ENCODE peak calls at places on chromosomes 4 and X, in four cellular contexts. S, C, T and V are unnamed samples.

GRCh38 chr4:36322921-36323354 is 41.5 kb downstream of the DTHD1 start:
- DNase-seq in S (no peak), C (peak), T (no peak), V (no peak)

GRCh38 chrX:50158616-50159015 is 42.2 kb downstream of the AKAP4 start:
- DNase-seq in S (no peak), C (no peak), T (no peak), V (no peak)

GRCh38 chr4:141768954-141769353 is 132.6 kb downstream of the IL15 start:
- DNase-seq in S (no peak), C (no peak), T (no peak), V (no peak)

GRCh38 chr4:4502694-4503311 is 39.0 kb downstream of the STX18 start:
- DNase-seq in S (no peak), C (no peak), T (no peak), V (no peak)

GRCh38 chr4:98601719-98602118 is 56.7 kb downstream of the TSPAN5 start:
- DNase-seq in S (no peak), C (no peak), T (no peak), V (no peak)

GRCh38 chr4:1809754-1810502 is 16.8 kb downstream of the FGFR3 start:
- DNase-seq in S (peak), C (no peak), T (peak), V (peak)

GRCh38 chrX:69153060-69153730 is 12.1 kb downstream of the PJA1 start:
- DNase-seq in S (no peak), C (no peak), T (peak), V (peak)

GRCh38 chr4:56871357-56871993 is 36.2 kb upstream of the REST start:
- DNase-seq in S (no peak), C (no peak), T (no peak), V (peak)

GRCh38 chr4:16082038-16082423 is 1.8 kb downstream of the PROM1 start:
- DNase-seq in S (no peak), C (no peak), T (no peak), V (no peak)

GRCh38 chr4:14742054-14742453 is 260.2 kb upstream of the CPEB2 start:
- DNase-seq in S (no peak), C (no peak), T (no peak), V (no peak)

GRCh38 chrX:39063037-39063436 is 261.8 kb downstream of the MID1IP1 start:
- DNase-seq in S (no peak), C (no peak), T (no peak), V (no peak)

GRCh38 chr4:38958453-38958852 is 73.8 kb downstream of the TMEM156 start:
- DNase-seq in S (no peak), C (no peak), T (no peak), V (no peak)

GRCh38 chr4:5478116-5478515 is 230.2 kb downstream of the EVC2 start:
- DNase-seq in S (no peak), C (no peak), T (no peak), V (no peak)

GRCh38 chr4:153465583-153465921 is 608 bp upstream of the TMEM131L start:
- DNase-seq in S (peak), C (no peak), T (peak), V (peak)

GRCh38 chr4:4613126-4613465 is 71.2 kb upstream of the STX18 start:
- DNase-seq in S (no peak), C (no peak), T (no peak), V (no peak)

GRCh38 chrX:145687707-145688106 is 129.9 kb upstream of the SLITRK2 start:
- DNase-seq in S (no peak), C (no peak), T (no peak), V (no peak)

GRCh38 chrX:123833387-123833786 is 26.5 kb upstream of the XIAP start:
- DNase-seq in S (peak), C (peak), T (peak), V (peak)

GRCh38 chrX:102651242-102651967 is at the start of gene GPRASP1:
- DNase-seq in S (no peak), C (no peak), T (no peak), V (peak)

GRCh38 chrX:47191331-47191730 is 2.3 kb upstream of the UBA1 start:
- DNase-seq in S (no peak), C (no peak), T (no peak), V (peak)

GRCh38 chr4:92368648-92369047 is 64.9 kb downstream of the GRID2 start:
- DNase-seq in S (no peak), C (no peak), T (no peak), V (no peak)

GRCh38 chr4:186806679-186807078 is 83.0 kb upstream of the FAT1 start:
- DNase-seq in S (no peak), C (no peak), T (no peak), V (no peak)

GRCh38 chrX:63784902-63785692 is at the start of gene ARHGEF9:
- DNase-seq in S (no peak), C (no peak), T (no peak), V (peak)
- TF ChIP-seq NR2C2 in S (no peak), C (no peak), T (no peak), V (no peak)

GRCh38 chrX:149909324-149910177 is 19.8 kb upstream of the HSFX4 start:
- DNase-seq in S (no peak), C (no peak), T (no peak), V (no peak)

GRCh38 chrX:149908308-149908707 is 21.1 kb upstream of the HSFX4 start:
- DNase-seq in S (no peak), C (peak), T (no peak), V (no peak)

GRCh38 chrX:149898554-149898953 is 17.6 kb downstream of the MAGEA8 start:
- DNase-seq in S (no peak), C (no peak), T (no peak), V (no peak)

GRCh38 chrX:149908727-149909126 is 20.6 kb upstream of the HSFX4 start:
- DNase-seq in S (no peak), C (no peak), T (no peak), V (no peak)

GRCh38 chrX:149903889-149904748 is 23.1 kb downstream of the MAGEA8 start:
- DNase-seq in S (peak), C (peak), T (peak), V (no peak)
- TF ChIP-seq NR2C2 in S (no peak), C (no peak), T (no peak), V (no peak)

DNA sequence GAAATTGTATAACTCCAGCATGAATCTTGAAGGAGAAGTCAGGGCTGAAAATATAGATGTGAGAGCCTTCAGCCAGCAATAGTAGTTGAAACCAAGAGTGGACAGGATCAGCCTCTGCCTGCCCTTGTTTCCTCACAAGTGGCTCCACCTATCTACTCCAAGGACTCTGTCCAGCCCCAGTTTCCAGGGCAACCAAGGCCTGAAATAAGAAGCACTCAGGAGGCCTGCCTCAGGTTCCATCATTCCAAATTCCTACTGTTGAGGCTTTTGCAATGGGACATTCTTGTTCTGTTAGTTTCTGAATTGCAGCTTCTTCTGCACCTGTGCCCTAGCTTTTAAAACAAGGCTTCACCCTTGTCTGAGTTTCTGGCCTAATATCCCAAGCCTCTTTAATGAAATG is 41.6 kb downstream of the TRPC5OS start:
- DNase-seq in S (no peak), C (no peak), T (no peak), V (no peak)
- TF ChIP-seq NR2C2 in S (no peak), C (no peak), T (no peak), V (no peak)

GRCh38 chr4:60443068-60443467 is 757.1 kb upstream of the ADGRL3 start:
- DNase-seq in S (no peak), C (no peak), T (no peak), V (no peak)

GRCh38 chr4:60443796-60444195 is 756.3 kb upstream of the ADGRL3 start:
- DNase-seq in S (no peak), C (no peak), T (no peak), V (no peak)
- TF ChIP-seq NR2C2 in S (no peak), C (no peak), T (no peak), V (no peak)

GRCh38 chr4:105146286-105147219 is at the start of gene TET2:
- DNase-seq in S (peak), C (peak), T (peak), V (peak)

GRCh38 chr4:105149771-105150170 is 3.1 kb downstream of the TET2 start:
- DNase-seq in S (no peak), C (no peak), T (no peak), V (no peak)

GRCh38 chr4:105145059-105145912 is 1.4 kb upstream of the TET2 start:
- DNase-seq in S (no peak), C (no peak), T (no peak), V (no peak)

GRCh38 chr4:105145913-105146285 is 777 bp upstream of the TET2 start:
- DNase-seq in S (no peak), C (no peak), T (no peak), V (peak)

DNA sequence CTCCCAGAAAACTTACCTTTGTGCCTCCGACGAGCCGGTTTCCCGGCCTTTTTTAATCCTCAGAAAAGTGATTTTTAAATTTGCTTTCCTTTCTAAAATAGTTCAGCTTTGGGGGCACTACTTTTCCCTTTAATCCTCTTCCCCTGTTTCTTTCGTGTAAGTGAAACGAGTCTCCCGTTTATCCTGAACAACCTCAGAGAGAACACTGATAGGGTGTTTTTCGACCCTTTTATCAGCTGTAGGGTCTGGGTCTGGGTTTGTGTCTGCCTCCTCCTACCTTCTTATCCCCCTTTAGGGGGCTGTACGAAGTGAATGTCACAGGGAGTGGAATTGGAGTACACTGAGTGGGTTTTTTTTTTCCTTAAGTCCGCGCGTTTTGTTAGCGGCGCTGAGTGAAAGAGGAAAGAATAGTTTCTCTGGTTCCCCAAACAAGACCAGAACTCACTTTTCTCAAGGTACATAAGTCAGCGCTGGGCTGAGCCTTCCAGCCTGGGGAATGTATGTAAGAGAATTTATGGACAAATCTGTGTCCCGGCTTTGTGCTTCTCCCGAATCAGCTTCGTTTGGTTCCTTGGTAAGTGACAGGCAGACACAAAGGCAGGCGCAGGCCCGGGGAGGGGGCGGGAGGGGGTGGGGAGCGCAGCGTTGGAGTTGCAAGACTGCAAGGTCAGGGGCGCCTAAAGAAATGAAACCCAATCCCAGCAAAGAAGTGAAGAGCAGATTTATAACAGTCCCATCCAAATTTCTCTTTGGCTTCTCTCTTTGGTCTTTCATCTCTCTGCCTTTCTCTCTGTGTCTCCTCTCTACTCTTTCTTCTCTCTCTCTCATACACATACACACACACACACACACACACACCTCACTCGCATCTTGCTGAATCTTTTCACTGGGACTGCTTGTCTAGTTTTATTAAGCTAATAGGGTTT is 813 bp downstream of the TET2 start:
- DNase-seq in S (peak), C (no peak), T (peak), V (no peak)
- TF ChIP-seq NR2C2 in S (peak), C (no peak), T (no peak), V (no peak)

GRCh38 chr4:78322032-78322431 is 229.5 kb upstream of the ANXA3 start:
- DNase-seq in S (no peak), C (no peak), T (no peak), V (no peak)

GRCh38 chr4:78323439-78323838 is 228.1 kb upstream of the ANXA3 start:
- DNase-seq in S (no peak), C (no peak), T (no peak), V (peak)

GRCh38 chr4:78324625-78325024 is 226.9 kb upstream of the ANXA3 start:
- DNase-seq in S (no peak), C (no peak), T (no peak), V (no peak)

GRCh38 chr4:78325244-78326187 is 226.1 kb upstream of the ANXA3 start:
- DNase-seq in S (no peak), C (no peak), T (no peak), V (no peak)

DNA sequence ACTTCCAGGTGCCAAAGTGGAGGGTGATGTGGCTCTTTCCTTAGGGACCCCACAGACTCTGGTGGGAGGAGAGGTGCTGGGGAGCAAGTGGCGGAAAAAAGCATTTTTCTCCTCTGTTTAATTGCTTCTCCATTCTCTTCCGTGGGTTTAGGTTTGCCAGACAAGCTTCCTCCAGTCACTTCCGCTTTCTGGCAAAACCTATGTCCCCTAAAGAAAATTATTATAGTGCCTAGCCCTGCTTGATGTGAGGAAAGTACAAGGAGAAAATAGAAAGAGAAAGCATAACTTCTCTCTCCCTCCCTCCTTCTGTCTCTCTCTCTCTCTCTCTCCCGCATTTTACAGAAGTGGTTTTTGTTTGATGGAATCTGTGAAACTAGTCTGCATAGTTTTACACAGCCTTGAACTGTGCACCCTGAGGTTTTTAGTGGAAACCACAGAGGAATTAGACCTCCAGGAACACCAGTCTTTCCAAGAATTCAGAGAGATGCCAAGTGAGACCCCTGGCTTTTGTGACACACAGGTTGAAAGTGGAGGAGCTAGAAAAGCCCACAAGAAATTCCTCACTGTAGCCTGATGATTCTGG is 231.1 kb upstream of the ANXA3 start:
- DNase-seq in S (no peak), C (no peak), T (peak), V (no peak)
- TF ChIP-seq NR2C2 in S (no peak), C (no peak), T (no peak), V (no peak)

DNA sequence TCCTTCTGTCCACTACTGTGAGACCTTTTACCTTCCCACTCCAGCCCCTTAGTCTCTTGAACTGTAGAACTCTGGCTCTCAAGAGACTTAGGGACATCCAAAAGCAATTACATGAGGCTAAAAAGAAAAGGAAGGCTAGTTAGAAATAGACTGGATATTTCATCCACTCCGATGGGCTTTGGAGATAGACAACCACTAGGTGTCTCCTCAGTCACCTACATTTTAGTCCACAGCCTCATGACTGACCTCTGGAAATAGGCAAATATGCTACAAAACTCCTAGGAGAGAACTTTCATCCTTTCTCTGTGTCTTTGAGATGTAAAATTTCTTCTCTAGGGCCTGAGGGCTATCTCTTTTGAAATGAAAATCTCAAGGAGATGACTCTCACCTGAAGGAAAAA is 45.1 kb upstream of the LAMP2 start:
- DNase-seq in S (no peak), C (no peak), T (peak), V (no peak)
- TF ChIP-seq NR2C2 in S (no peak), C (no peak), T (no peak), V (no peak)